ENCODE peak calls at places on chromosome 15, in five cellular contexts. C, P, N, S and G are unnamed samples.
A peak's percentile ranks its signal among the peaks of the same experiment; 100 is the strongest.

GRCh38 chr15:65962187-65962586 is 92.9 kb downstream of the RAB11A start:
- DNase-seq in C (no peak), P (no peak), N (no peak), S (no peak), G (no peak)

GRCh38 chr15:39391230-39391629 is 189.6 kb upstream of the THBS1 start:
- DNase-seq in C (no peak), P (no peak), N (no peak), S (no peak), G (no peak)

GRCh38 chr15:24856397-24857093 is 98.2 kb upstream of the SNRPN start:
- DNase-seq in C (no peak), P (no peak), N (no peak), S (peak; percentile 94), G (peak; percentile 95)

GRCh38 chr15:62020576-62021160 is 39.6 kb downstream of the VPS13C start:
- DNase-seq in C (no peak), P (no peak), N (no peak), S (no peak), G (no peak)

GRCh38 chr15:30670056-30670455 is 44.1 kb downstream of the ARHGAP11B start:
- DNase-seq in C (no peak), P (no peak), N (no peak), S (no peak), G (no peak)

GRCh38 chr15:45386420-45386819 is 8.1 kb upstream of the GATM start:
- DNase-seq in C (no peak), P (no peak), N (no peak), S (no peak), G (peak; percentile 15)

GRCh38 chr15:90871097-90871715 is 2.8 kb downstream of the FURIN start:
- DNase-seq in C (no peak), P (no peak), N (no peak), S (peak; percentile 46), G (no peak)

GRCh38 chr15:52436971-52437370 is 91.7 kb downstream of the MYO5A start:
- DNase-seq in C (no peak), P (no peak), N (no peak), S (no peak), G (no peak)

GRCh38 chr15:96767703-96768434 is 437.4 kb downstream of the NR2F2 start:
- DNase-seq in C (no peak), P (no peak), N (no peak), S (no peak), G (no peak)

GRCh38 chr15:66947471-66947870 is 117.9 kb upstream of the SMAD3 start:
- DNase-seq in C (no peak), P (no peak), N (no peak), S (no peak), G (no peak)

GRCh38 chr15:86267892-86268291 is 188.2 kb downstream of the AGBL1 start:
- DNase-seq in C (no peak), P (no peak), N (no peak), S (no peak), G (no peak)

GRCh38 chr15:60633426-60633968 is 154.6 kb upstream of the ICE2 start:
- DNase-seq in C (no peak), P (no peak), N (no peak), S (no peak), G (no peak)

GRCh38 chr15:68682906-68683490 is 104.2 kb downstream of the CORO2B start:
- DNase-seq in C (no peak), P (no peak), N (no peak), S (no peak), G (no peak)

GRCh38 chr15:63551400-63551799 is 45.8 kb upstream of the FBXL22 start:
- DNase-seq in C (no peak), P (no peak), N (no peak), S (no peak), G (no peak)

GRCh38 chr15:67240235-67241131 is 14.0 kb downstream of the AAGAB start:
- DNase-seq in C (no peak), P (peak; percentile 55), N (no peak), S (no peak), G (no peak)

GRCh38 chr15:63833246-63833696 is 477 bp downstream of the HERC1 start:
- DNase-seq in C (peak; percentile 85), P (peak; percentile 45), N (no peak), S (peak; percentile 50), G (peak; percentile 66)

GRCh38 chr15:77768107-77768506 is 135.4 kb upstream of the LINGO1 start:
- DNase-seq in C (no peak), P (no peak), N (no peak), S (peak; percentile 38), G (no peak)
- TF ChIP-seq CTCF in C (no peak), P (no peak), N (no peak), S (no peak), G (no peak)

GRCh38 chr15:82648257-82649103 is 1.3 kb upstream of the CPEB1 start:
- DNase-seq in C (no peak), P (no peak), N (no peak), S (peak; percentile 58), G (peak; percentile 25)
- TF ChIP-seq CTCF in C (no peak), P (no peak), N (no peak), S (no peak), G (no peak)

GRCh38 chr15:41661529-41662225 is 1.5 kb downstream of the MGA start:
- DNase-seq in C (peak; percentile 89), P (peak; percentile 48), N (peak; percentile 41), S (peak; percentile 85), G (peak; percentile 79)

GRCh38 chr15:41661078-41661528 is 898 bp downstream of the MGA start:
- DNase-seq in C (no peak), P (no peak), N (no peak), S (no peak), G (no peak)

GRCh38 chr15:41659190-41659589 is 1.0 kb upstream of the MGA start:
- DNase-seq in C (no peak), P (no peak), N (no peak), S (no peak), G (no peak)

GRCh38 chr15:41659855-41660234 is 360 bp upstream of the MGA start:
- DNase-seq in C (no peak), P (no peak), N (no peak), S (peak; percentile 64), G (no peak)

GRCh38 chr15:41660235-41661077 is at the start of gene MGA:
- DNase-seq in C (peak; percentile 97), P (peak; percentile 35), N (peak; percentile 64), S (peak; percentile 91), G (peak; percentile 94)
- TF ChIP-seq CTCF in C (peak; percentile 28), P (no peak), N (peak; percentile 8), S (no peak), G (no peak)

DNA sequence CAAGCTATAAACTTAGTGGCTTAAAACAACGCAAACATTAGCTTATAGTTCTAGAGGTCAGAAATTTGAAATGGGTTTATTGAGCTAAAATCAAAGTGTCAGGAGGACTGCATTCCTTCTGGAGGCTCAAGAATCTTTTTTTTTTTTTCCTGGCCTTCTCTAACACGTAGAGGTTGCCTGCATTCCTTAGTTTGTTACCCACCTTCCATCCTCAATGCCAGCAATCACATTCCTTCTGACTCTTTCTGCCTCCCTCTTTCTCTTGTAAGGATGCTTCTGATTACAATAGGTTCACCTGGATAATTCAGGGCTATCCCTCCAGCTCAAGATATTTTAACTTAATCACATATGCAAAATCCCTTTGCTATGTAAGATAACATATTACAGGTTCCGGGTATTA is 24.8 kb downstream of the REC114 start:
- DNase-seq in C (no peak), P (no peak), N (no peak), S (no peak), G (no peak)
- TF ChIP-seq CTCF in C (no peak), P (no peak), N (no peak), S (no peak), G (no peak)

GRCh38 chr15:33675246-33675645 is 293.1 kb upstream of the CHRM5 start:
- DNase-seq in C (no peak), P (peak; percentile 36), N (no peak), S (no peak), G (no peak)

GRCh38 chr15:33680336-33680735 is 288.0 kb upstream of the CHRM5 start:
- DNase-seq in C (no peak), P (no peak), N (no peak), S (no peak), G (no peak)

GRCh38 chr15:33679065-33679464 is 289.2 kb upstream of the CHRM5 start:
- DNase-seq in C (no peak), P (no peak), N (no peak), S (no peak), G (no peak)

GRCh38 chr15:33678606-33679005 is 289.7 kb upstream of the CHRM5 start:
- DNase-seq in C (no peak), P (no peak), N (no peak), S (no peak), G (no peak)
- TF ChIP-seq CTCF in C (no peak), P (no peak), N (no peak), S (no peak), G (no peak)